ENCODE peak calls at places on chromosomes 11 and 22, in eight cellular contexts. I, P, A, U, H, Q, X and G are unnamed samples.
A peak's percentile ranks its signal among the peaks of the same experiment; 100 is the strongest.

GRCh38 chr22:49756656-49757055 is 71.0 kb downstream of the BRD1 start:
- DNase-seq in I (no peak), P (no peak), A (no peak), U (no peak), H (no peak), Q (no peak), X (no peak), G (no peak)

GRCh38 chr22:17865183-17866055 is 91.2 kb upstream of the BID start:
- DNase-seq in I (no peak), P (no peak), A (no peak), U (no peak), H (no peak), Q (no peak), X (no peak), G (no peak)

GRCh38 chr22:26783886-26784285 is 126.5 kb downstream of the MIAT start:
- DNase-seq in I (no peak), P (no peak), A (no peak), U (peak; percentile 5), H (no peak), Q (no peak), X (no peak), G (no peak)

GRCh38 chr11:1160231-1161101 is 2.7 kb downstream of the MUC5AC start:
- DNase-seq in I (no peak), P (no peak), A (no peak), U (no peak), H (no peak), Q (no peak), X (no peak), G (no peak)

GRCh38 chr11:59216654-59217640 is 4.2 kb upstream of the MPEG1 start:
- DNase-seq in I (peak; percentile 74), P (no peak), A (peak; percentile 56), U (peak; percentile 22), H (no peak), Q (peak; percentile 63), X (peak; percentile 71), G (no peak)

GRCh38 chr11:111633756-111634362 is 31.6 kb downstream of the SIK2 start:
- DNase-seq in I (no peak), P (no peak), A (peak; percentile 59), U (no peak), H (no peak), Q (no peak), X (peak; percentile 49), G (no peak)

GRCh38 chr11:64849600-64850356 is 5.3 kb upstream of the CDC42BPG start:
- DNase-seq in I (no peak), P (no peak), A (no peak), U (no peak), H (no peak), Q (no peak), X (peak; percentile 43), G (no peak)

GRCh38 chr11:10366568-10367331 is 61.9 kb downstream of the ADM start:
- DNase-seq in I (peak; percentile 86), P (no peak), A (peak; percentile 94), U (peak; percentile 88), H (peak; percentile 77), Q (peak; percentile 86), X (peak; percentile 92), G (peak; percentile 88)

GRCh38 chr11:104320091-104320490 is 156.1 kb upstream of the PDGFD start:
- DNase-seq in I (no peak), P (no peak), A (no peak), U (no peak), H (no peak), Q (no peak), X (no peak), G (no peak)

GRCh38 chr11:61866231-61866957 is 25.0 kb downstream of the FADS3 start:
- DNase-seq in I (no peak), P (no peak), A (no peak), U (no peak), H (no peak), Q (peak; percentile 65), X (no peak), G (no peak)